ENCODE peak calls at places on chromosomes 3 and 15, in five cellular contexts. One of them, this sample, is unnamed.
A peak's percentile ranks its signal among the peaks of the same experiment; 100 is the strongest.

GRCh38 chr3:66261318-66261717 is 40.5 kb downstream of the SLC25A26 start:
- DNase-seq in left lung: no peak
- DNase-seq in OCI-LY7: no peak
- DNase-seq in substantia nigra: no peak
- DNase-seq in HCT116: no peak
- DNase-seq in this sample: no peak

GRCh38 chr15:71295242-71296031 is 180.2 kb downstream of the THSD4 start:
- DNase-seq in HCT116: peak; percentile 100
- DNase-seq in substantia nigra: no peak
- DNase-seq in left lung: no peak
- DNase-seq in OCI-LY7: no peak
- DNase-seq in this sample: peak; percentile 91

GRCh38 chr15:72923304-72923703 is 129.0 kb upstream of the NEO1 start:
- DNase-seq in left lung: no peak
- DNase-seq in substantia nigra: no peak
- DNase-seq in OCI-LY7: no peak
- DNase-seq in HCT116: peak; percentile 10
- DNase-seq in this sample: no peak

GRCh38 chr3:126634803-126635202 is 20.1 kb downstream of the TXNRD3 start:
- DNase-seq in left lung: no peak
- DNase-seq in HCT116: no peak
- DNase-seq in substantia nigra: no peak
- DNase-seq in OCI-LY7: no peak
- DNase-seq in this sample: no peak

GRCh38 chr3:104631254-104631653 is 735.5 kb upstream of the ALCAM start:
- DNase-seq in left lung: no peak
- DNase-seq in OCI-LY7: no peak
- DNase-seq in substantia nigra: no peak
- DNase-seq in HCT116: no peak
- DNase-seq in this sample: no peak

GRCh38 chr15:49247556-49248102 is 77.6 kb downstream of the GALK2 start:
- DNase-seq in OCI-LY7: no peak
- DNase-seq in left lung: no peak
- DNase-seq in substantia nigra: no peak
- DNase-seq in HCT116: no peak
- DNase-seq in this sample: no peak

GRCh38 chr3:37768107-37768809 is 93.4 kb upstream of the CTDSPL start:
- DNase-seq in substantia nigra: no peak
- DNase-seq in HCT116: no peak
- DNase-seq in left lung: no peak
- DNase-seq in OCI-LY7: no peak
- DNase-seq in this sample: no peak

GRCh38 chr3:49967307-49967706 is 27.4 kb downstream of the RBM6 start:
- DNase-seq in substantia nigra: no peak
- DNase-seq in HCT116: no peak
- DNase-seq in OCI-LY7: no peak
- DNase-seq in left lung: no peak
- DNase-seq in this sample: peak; percentile 10

GRCh38 chr15:70604671-70605070 is 158.7 kb downstream of the UACA start:
- DNase-seq in HCT116: no peak
- DNase-seq in substantia nigra: no peak
- DNase-seq in left lung: no peak
- DNase-seq in OCI-LY7: no peak
- DNase-seq in this sample: no peak

GRCh38 chr3:188739547-188739946 is 432.2 kb upstream of the TPRG1 start:
- DNase-seq in left lung: no peak
- DNase-seq in substantia nigra: no peak
- DNase-seq in OCI-LY7: no peak
- DNase-seq in HCT116: no peak
- DNase-seq in this sample: no peak
- H3K27ac ChIP-seq in left lung: no peak overlapping the region
- H3K27ac ChIP-seq in substantia nigra: no peak overlapping the region
- H3K27ac ChIP-seq in OCI-LY7: no peak overlapping the region
- H3K27ac ChIP-seq in HCT116: no peak overlapping the region
- H3K27ac ChIP-seq in this sample: no peak overlapping the region

GRCh38 chr3:141448606-141449216 is 38.1 kb upstream of the RASA2 start:
- DNase-seq in substantia nigra: no peak
- DNase-seq in HCT116: no peak
- DNase-seq in left lung: no peak
- DNase-seq in OCI-LY7: no peak
- DNase-seq in this sample: peak; percentile 59
- H3K27ac ChIP-seq in substantia nigra: no peak overlapping the region
- H3K27ac ChIP-seq in HCT116: no peak overlapping the region
- H3K27ac ChIP-seq in left lung: peak overlapping the region; percentile 0
- H3K27ac ChIP-seq in OCI-LY7: no peak overlapping the region
- H3K27ac ChIP-seq in this sample: peak overlapping the region; percentile 46

GRCh38 chr3:32456429-32457130 is 46.1 kb downstream of the CMTM6 start:
- DNase-seq in HCT116: no peak
- DNase-seq in OCI-LY7: no peak
- DNase-seq in left lung: no peak
- DNase-seq in substantia nigra: no peak
- DNase-seq in this sample: no peak

GRCh38 chr3:32453346-32453745 is 49.3 kb downstream of the CMTM6 start:
- DNase-seq in substantia nigra: no peak
- DNase-seq in left lung: no peak
- DNase-seq in HCT116: no peak
- DNase-seq in OCI-LY7: no peak
- DNase-seq in this sample: peak; percentile 23

GRCh38 chr3:32455609-32456428 is 46.8 kb downstream of the CMTM6 start:
- DNase-seq in HCT116: no peak
- DNase-seq in left lung: no peak
- DNase-seq in OCI-LY7: no peak
- DNase-seq in substantia nigra: no peak
- DNase-seq in this sample: no peak

GRCh38 chr3:32454111-32454510 is 48.5 kb downstream of the CMTM6 start:
- DNase-seq in left lung: no peak
- DNase-seq in substantia nigra: no peak
- DNase-seq in HCT116: no peak
- DNase-seq in OCI-LY7: no peak
- DNase-seq in this sample: no peak

DNA sequence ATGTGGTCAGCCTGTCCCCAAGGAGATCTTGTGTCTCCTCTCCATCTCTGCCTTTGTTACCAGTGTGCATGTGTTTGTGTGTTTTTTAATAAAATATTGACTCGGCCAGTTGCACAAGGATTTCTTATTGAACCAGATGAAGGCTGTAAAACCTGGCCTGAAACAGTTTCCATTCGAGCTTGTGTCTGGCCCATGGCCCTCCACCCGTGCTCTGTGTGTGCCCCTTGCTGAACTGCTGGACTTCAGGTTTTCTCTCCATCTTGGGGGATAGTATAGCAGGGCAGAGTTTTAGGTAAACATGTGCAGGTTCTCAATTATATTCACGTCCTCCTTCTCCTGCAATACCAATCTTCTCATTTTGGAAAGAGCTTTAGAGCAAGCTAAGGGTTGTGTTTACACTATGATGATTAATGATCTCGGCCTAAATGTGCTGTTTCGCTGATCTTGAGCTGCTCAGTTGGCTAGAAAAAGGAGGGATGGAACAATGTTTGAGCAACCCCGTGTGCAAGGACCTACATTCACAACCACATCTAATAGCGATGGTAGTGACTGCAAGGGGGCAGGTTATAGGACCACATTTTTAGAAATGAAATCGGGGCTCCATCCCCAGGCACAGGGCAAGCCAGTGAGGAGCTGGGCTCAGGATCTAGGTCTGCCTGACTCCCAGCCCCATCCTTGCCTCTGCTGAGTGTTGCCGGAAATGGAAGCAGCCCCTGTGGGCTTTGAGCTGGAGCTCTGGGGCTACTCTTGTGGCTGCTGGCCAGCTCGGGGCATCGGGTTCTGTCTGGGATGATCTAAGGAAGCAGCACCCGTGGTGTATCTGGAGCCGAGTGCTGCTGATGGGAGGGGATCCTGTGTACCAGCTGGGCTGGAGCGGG is 47.7 kb downstream of the CMTM6 start:
- DNase-seq in HCT116: no peak
- DNase-seq in OCI-LY7: no peak
- DNase-seq in left lung: no peak
- DNase-seq in substantia nigra: no peak
- DNase-seq in this sample: no peak
- H3K27ac ChIP-seq in HCT116: no peak overlapping the region
- H3K27ac ChIP-seq in OCI-LY7: no peak overlapping the region
- H3K27ac ChIP-seq in left lung: no peak overlapping the region
- H3K27ac ChIP-seq in substantia nigra: no peak overlapping the region
- H3K27ac ChIP-seq in this sample: no peak overlapping the region

DNA sequence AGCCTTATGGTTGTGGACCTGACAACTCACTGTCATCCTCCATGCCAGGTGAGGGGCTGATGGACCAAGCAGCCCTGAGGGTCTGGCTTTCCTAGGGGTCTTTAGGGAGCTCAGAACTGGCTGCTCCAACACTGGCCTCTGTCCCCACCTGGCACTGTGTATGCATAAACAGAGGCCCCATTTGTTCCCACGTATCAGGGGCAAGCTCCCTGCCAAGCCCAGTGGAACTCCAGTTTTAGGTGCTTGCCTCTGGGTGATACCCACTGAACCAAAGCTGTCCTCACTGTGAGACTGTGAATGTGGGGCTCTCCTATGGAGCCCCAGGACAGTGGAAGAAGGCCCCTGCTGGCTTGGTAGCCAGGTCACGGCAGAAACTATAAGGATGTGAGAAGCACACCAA is 26.7 kb upstream of the RHCG start:
- DNase-seq in HCT116: no peak
- DNase-seq in substantia nigra: no peak
- DNase-seq in OCI-LY7: no peak
- DNase-seq in left lung: no peak
- DNase-seq in this sample: no peak
- H3K27ac ChIP-seq in HCT116: no peak overlapping the region
- H3K27ac ChIP-seq in substantia nigra: no peak overlapping the region
- H3K27ac ChIP-seq in OCI-LY7: no peak overlapping the region
- H3K27ac ChIP-seq in left lung: no peak overlapping the region
- H3K27ac ChIP-seq in this sample: no peak overlapping the region

GRCh38 chr3:184562875-184563568 is 1.4 kb downstream of the EPHB3 start:
- DNase-seq in substantia nigra: no peak
- DNase-seq in left lung: peak; percentile 79
- DNase-seq in HCT116: no peak
- DNase-seq in OCI-LY7: no peak
- DNase-seq in this sample: no peak
- H3K27ac ChIP-seq in substantia nigra: no peak overlapping the region
- H3K27ac ChIP-seq in left lung: peak overlapping the region; percentile 70
- H3K27ac ChIP-seq in HCT116: no peak overlapping the region
- H3K27ac ChIP-seq in OCI-LY7: no peak overlapping the region
- H3K27ac ChIP-seq in this sample: no peak overlapping the region

DNA sequence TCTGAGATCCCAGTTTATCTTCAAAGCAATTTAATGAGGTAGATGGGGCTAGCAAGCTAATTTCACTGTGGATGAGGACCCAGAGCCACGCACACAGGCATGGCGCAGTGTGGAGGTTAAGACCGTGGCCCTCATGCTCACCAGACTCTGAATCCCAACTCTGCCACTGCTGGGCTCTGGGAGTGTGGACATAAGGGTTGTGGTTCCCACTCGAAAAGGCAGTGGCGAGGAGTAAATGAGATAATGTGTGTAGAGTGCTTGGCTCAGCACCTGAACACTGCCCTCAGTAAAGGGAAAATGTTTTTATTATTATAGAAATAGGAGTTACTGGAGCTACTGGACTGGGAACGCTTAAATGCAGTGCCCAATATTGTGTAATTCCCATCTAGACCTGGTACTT is 243.5 kb upstream of the TPM1 start:
- DNase-seq in left lung: no peak
- DNase-seq in OCI-LY7: no peak
- DNase-seq in HCT116: no peak
- DNase-seq in substantia nigra: no peak
- DNase-seq in this sample: no peak
- H3K27ac ChIP-seq in left lung: no peak overlapping the region
- H3K27ac ChIP-seq in OCI-LY7: no peak overlapping the region
- H3K27ac ChIP-seq in HCT116: no peak overlapping the region
- H3K27ac ChIP-seq in substantia nigra: no peak overlapping the region
- H3K27ac ChIP-seq in this sample: no peak overlapping the region

DNA sequence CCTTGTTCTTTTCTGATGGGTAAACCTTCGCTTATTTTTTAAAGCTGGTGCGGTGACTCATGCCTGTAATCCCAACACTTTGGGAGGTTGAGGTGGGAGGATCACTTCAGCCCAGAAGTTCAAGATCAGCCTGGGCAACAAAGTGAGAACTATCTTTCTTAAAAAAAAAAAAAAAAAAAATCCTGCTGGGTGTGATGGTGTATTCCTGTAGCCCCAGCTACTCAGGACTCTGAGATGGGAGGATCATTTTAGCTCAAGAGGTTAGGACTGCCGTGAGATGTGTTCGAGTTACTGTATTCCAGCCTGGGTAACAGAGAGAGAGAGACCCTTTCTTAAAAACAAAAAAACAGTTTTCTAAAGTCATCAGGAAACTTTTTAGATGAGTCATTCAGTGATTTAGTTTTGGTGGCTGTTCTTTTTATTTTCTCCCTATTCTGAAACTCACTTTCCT is 37.7 kb downstream of the SLMAP start:
- DNase-seq in left lung: no peak
- DNase-seq in substantia nigra: no peak
- DNase-seq in OCI-LY7: no peak
- DNase-seq in HCT116: no peak
- DNase-seq in this sample: peak; percentile 44
- H3K27ac ChIP-seq in left lung: no peak overlapping the region
- H3K27ac ChIP-seq in substantia nigra: no peak overlapping the region
- H3K27ac ChIP-seq in OCI-LY7: no peak overlapping the region
- H3K27ac ChIP-seq in HCT116: peak overlapping the region; percentile 10
- H3K27ac ChIP-seq in this sample: peak overlapping the region; percentile 53

GRCh38 chr3:12967751-12968209 is 105.4 kb downstream of the IQSEC1 start:
- DNase-seq in OCI-LY7: peak; percentile 86
- DNase-seq in substantia nigra: peak; percentile 72
- DNase-seq in left lung: peak; percentile 97
- DNase-seq in HCT116: peak; percentile 66
- DNase-seq in this sample: peak; percentile 45

GRCh38 chr3:12963869-12964712 is 109.1 kb downstream of the IQSEC1 start:
- DNase-seq in substantia nigra: no peak
- DNase-seq in left lung: peak; percentile 31
- DNase-seq in HCT116: no peak
- DNase-seq in OCI-LY7: no peak
- DNase-seq in this sample: no peak

GRCh38 chr3:12964713-12965612 is 108.3 kb downstream of the IQSEC1 start:
- DNase-seq in left lung: peak; percentile 22
- DNase-seq in HCT116: no peak
- DNase-seq in substantia nigra: no peak
- DNase-seq in OCI-LY7: no peak
- DNase-seq in this sample: no peak

GRCh38 chr3:12966847-12967750 is 106.1 kb downstream of the IQSEC1 start:
- DNase-seq in left lung: no peak
- DNase-seq in HCT116: no peak
- DNase-seq in OCI-LY7: no peak
- DNase-seq in substantia nigra: no peak
- DNase-seq in this sample: peak; percentile 52

GRCh38 chr3:12965999-12966846 is 107.0 kb downstream of the IQSEC1 start:
- DNase-seq in left lung: peak; percentile 61
- DNase-seq in OCI-LY7: no peak
- DNase-seq in HCT116: no peak
- DNase-seq in substantia nigra: no peak
- DNase-seq in this sample: peak; percentile 11
- H3K27ac ChIP-seq in left lung: no peak overlapping the region
- H3K27ac ChIP-seq in OCI-LY7: no peak overlapping the region
- H3K27ac ChIP-seq in HCT116: peak overlapping the region; percentile 64
- H3K27ac ChIP-seq in substantia nigra: peak overlapping the region; percentile 81
- H3K27ac ChIP-seq in this sample: no peak overlapping the region

This sample was measured in SJSA1.